ENCODE peak calls at places on chromosomes 1 and 21, in four cellular contexts. I is globus pallidus, Q is H9, K is GF-D8. V is an unnamed sample.
A peak's percentile ranks its signal among the peaks of the same experiment; 100 is the strongest.

GRCh38 chr1:175410560-175410959 is 218.0 kb upstream of the KIAA0040 start:
- DNase-seq in I (no peak), Q (no peak), K (no peak), V (no peak)

GRCh38 chr1:203324103-203325003 is 19.0 kb downstream of the BTG2 start:
- DNase-seq in I (peak; percentile 66), Q (no peak), K (no peak), V (no peak)

GRCh38 chr1:21732664-21733063 is 50.3 kb downstream of the USP48 start:
- DNase-seq in I (no peak), Q (no peak), K (no peak), V (no peak)

GRCh38 chr1:234218078-234218477 is 155.2 kb upstream of the COA6 start:
- DNase-seq in I (peak; percentile 49), Q (no peak), K (no peak), V (peak; percentile 89)

GRCh38 chr1:219412772-219413171 is 200.1 kb downstream of the ZC3H11B start:
- DNase-seq in I (no peak), Q (no peak), K (no peak), V (no peak)

GRCh38 chr1:171799166-171799565 is 17.7 kb downstream of the METTL13 start:
- DNase-seq in I (no peak), Q (no peak), K (no peak), V (no peak)

GRCh38 chr1:232508161-232508661 is 121.7 kb downstream of the SIPA1L2 start:
- DNase-seq in I (peak; percentile 89), Q (no peak), K (no peak), V (peak; percentile 87)

GRCh38 chr1:227417622-227418245 is 99.4 kb upstream of the CDC42BPA start:
- DNase-seq in I (no peak), Q (no peak), K (no peak), V (no peak)

GRCh38 chr1:92993581-92993980 is 32.3 kb upstream of the DIPK1A start:
- DNase-seq in I (no peak), Q (no peak), K (no peak), V (no peak)

GRCh38 chr1:24562625-24563024 is 6.7 kb downstream of the NCMAP start:
- DNase-seq in I (no peak), Q (no peak), K (no peak), V (no peak)

GRCh38 chr21:36756527-36756926 is 57.6 kb downstream of the SIM2 start:
- DNase-seq in I (peak; percentile 91), Q (no peak), K (no peak), V (peak; percentile 91)

GRCh38 chr1:60129916-60130315 is 56.3 kb upstream of the C1orf87 start:
- DNase-seq in I (no peak), Q (no peak), K (no peak), V (no peak)

GRCh38 chr1:154463512-154463990 is 38.5 kb upstream of the TDRD10 start:
- DNase-seq in I (no peak), Q (no peak), K (peak; percentile 87), V (peak; percentile 43)

GRCh38 chr1:183290628-183291027 is 104.6 kb downstream of the LAMC2 start:
- DNase-seq in I (no peak), Q (no peak), K (no peak), V (no peak)

GRCh38 chr1:173863224-173864151 is 4.3 kb downstream of the GAS5 start:
- DNase-seq in I (no peak), Q (no peak), K (no peak), V (no peak)

GRCh38 chr1:237799762-237800474 is 90.8 kb downstream of the ZP4 start:
- DNase-seq in I (peak; percentile 37), Q (peak; percentile 88), K (peak; percentile 3), V (peak; percentile 73)

GRCh38 chr1:200535605-200536004 is 84.9 kb downstream of the KIF14 start:
- DNase-seq in I (no peak), Q (peak; percentile 49), K (no peak), V (no peak)

GRCh38 chr1:51372561-51372960 is 42.2 kb upstream of the TTC39A start:
- DNase-seq in I (no peak), Q (no peak), K (no peak), V (no peak)

GRCh38 chr1:23436520-23437354 is 12.2 kb upstream of the TCEA3 start:
- DNase-seq in I (no peak), Q (peak; percentile 98), K (no peak), V (no peak)

GRCh38 chr21:36422279-36423098 is 37.3 kb downstream of the CHAF1B start:
- DNase-seq in I (no peak), Q (peak; percentile 86), K (no peak), V (no peak)

GRCh38 chr1:198520524-198521254 is 19.8 kb downstream of the ATP6V1G3 start:
- DNase-seq in I (no peak), Q (no peak), K (no peak), V (no peak)

GRCh38 chr1:204461331-204462228 is 33.0 kb downstream of the PIK3C2B start:
- DNase-seq in I (no peak), Q (no peak), K (peak; percentile 91), V (no peak)

GRCh38 chr1:27071049-27071416 is 58.4 kb upstream of the TENT5B start:
- DNase-seq in I (no peak), Q (peak; percentile 64), K (no peak), V (peak; percentile 7)

GRCh38 chr1:240869071-240869470 is 257.1 kb upstream of the GREM2 start:
- DNase-seq in I (no peak), Q (no peak), K (no peak), V (no peak)

GRCh38 chr1:29747136-29747670 is 510.9 kb downstream of the PTPRU start:
- DNase-seq in I (no peak), Q (no peak), K (no peak), V (no peak)

GRCh38 chr1:10471411-10472219 is 714 bp downstream of the DFFA start:
- DNase-seq in I (no peak), Q (no peak), K (no peak), V (no peak)

GRCh38 chr21:46253610-46254124 is 25.1 kb upstream of the LSS start:
- DNase-seq in I (no peak), Q (no peak), K (peak; percentile 99), V (no peak)

GRCh38 chr21:42388740-42389448 is 7.0 kb downstream of the TMPRSS3 start:
- DNase-seq in I (no peak), Q (no peak), K (no peak), V (no peak)

GRCh38 chr1:236067854-236068454 is 3.1 kb upstream of the NID1 start:
- DNase-seq in I (no peak), Q (no peak), K (no peak), V (no peak)

GRCh38 chr1:23591460-23592208 is 32.3 kb upstream of the ID3 start:
- DNase-seq in I (no peak), Q (no peak), K (no peak), V (no peak)

GRCh38 chr1:4778056-4778455 is 123.6 kb downstream of the AJAP1 start:
- DNase-seq in I (peak; percentile 67), Q (no peak), K (no peak), V (peak; percentile 53)

GRCh38 chr1:244419004-244419403 is 32.7 kb downstream of the ADSS2 start:
- DNase-seq in I (no peak), Q (no peak), K (no peak), V (no peak)